ENCODE peak calls at places on chromosomes 13 and 19, in four cellular contexts. One of them, this sample, is unnamed.
A peak's percentile ranks its signal among the peaks of the same experiment; 100 is the strongest.

GRCh38 chr19:9132422-9132821 is 5.7 kb upstream of the OR7G3 start:
- DNase-seq in Panc1: no peak
- DNase-seq in K562: no peak
- DNase-seq in HepG2: no peak
- DNase-seq in this sample: no peak

GRCh38 chr19:40588110-40588854 is 11.6 kb downstream of the SHKBP1 start:
- DNase-seq in Panc1: no peak
- DNase-seq in HepG2: no peak
- DNase-seq in K562: no peak
- DNase-seq in this sample: peak; percentile 46

GRCh38 chr13:75368167-75368566 is 113.8 kb downstream of the TBC1D4 start:
- DNase-seq in Panc1: no peak
- DNase-seq in K562: no peak
- DNase-seq in HepG2: no peak
- DNase-seq in this sample: peak; percentile 38

GRCh38 chr19:20367811-20368294 is 197.7 kb downstream of the ZNF737 start:
- DNase-seq in Panc1: no peak
- DNase-seq in HepG2: no peak
- DNase-seq in K562: no peak
- DNase-seq in this sample: no peak

GRCh38 chr19:56594783-56595547 is at the start of gene ZNF71:
- DNase-seq in Panc1: no peak
- DNase-seq in K562: peak; percentile 11
- DNase-seq in HepG2: peak; percentile 58
- DNase-seq in this sample: no peak

GRCh38 chr19:17624314-17624991 is 63.7 kb downstream of the UNC13A start:
- DNase-seq in Panc1: no peak
- DNase-seq in HepG2: no peak
- DNase-seq in K562: no peak
- DNase-seq in this sample: no peak

GRCh38 chr19:40193587-40193849 is 2.3 kb downstream of the MAP3K10 start:
- DNase-seq in Panc1: no peak
- DNase-seq in HepG2: no peak
- DNase-seq in K562: no peak
- DNase-seq in this sample: no peak

GRCh38 chr13:40983269-40983668 is 35.8 kb downstream of the ELF1 start:
- DNase-seq in HepG2: no peak
- DNase-seq in Panc1: no peak
- DNase-seq in K562: no peak
- DNase-seq in this sample: no peak

GRCh38 chr13:63279136-63279535 is 1863.5 kb upstream of the PCDH20 start:
- DNase-seq in K562: no peak
- DNase-seq in HepG2: no peak
- DNase-seq in Panc1: no peak
- DNase-seq in this sample: no peak

GRCh38 chr19:4199699-4200293 is 17.3 kb downstream of the ANKRD24 start:
- DNase-seq in Panc1: no peak
- DNase-seq in HepG2: peak; percentile 34
- DNase-seq in K562: peak; percentile 37
- DNase-seq in this sample: no peak

GRCh38 chr13:105037064-105037463 is 1498.4 kb downstream of the EFNB2 start:
- DNase-seq in Panc1: no peak
- DNase-seq in K562: no peak
- DNase-seq in HepG2: no peak
- DNase-seq in this sample: no peak

GRCh38 chr19:51916167-51916566 is 11.1 kb upstream of the ZNF613 start:
- DNase-seq in HepG2: no peak
- DNase-seq in K562: no peak
- DNase-seq in Panc1: no peak
- DNase-seq in this sample: no peak

GRCh38 chr13:49216334-49216733 is 3.8 kb upstream of the MLNR start:
- DNase-seq in K562: no peak
- DNase-seq in Panc1: no peak
- DNase-seq in HepG2: no peak
- DNase-seq in this sample: no peak

GRCh38 chr19:1135454-1135853 is 31.7 kb downstream of the GPX4 start:
- DNase-seq in HepG2: no peak
- DNase-seq in K562: no peak
- DNase-seq in Panc1: no peak
- DNase-seq in this sample: no peak

GRCh38 chr19:39409886-39410619 is 2.4 kb upstream of the PLEKHG2 start:
- DNase-seq in K562: peak; percentile 63
- DNase-seq in Panc1: no peak
- DNase-seq in HepG2: peak; percentile 25
- DNase-seq in this sample: peak; percentile 54

GRCh38 chr13:55948175-55948574 is 1192.5 kb upstream of the PRR20A start:
- DNase-seq in Panc1: no peak
- DNase-seq in HepG2: no peak
- DNase-seq in K562: no peak
- DNase-seq in this sample: no peak

GRCh38 chr13:54241719-54242118 is 1213.1 kb downstream of the OLFM4 start:
- DNase-seq in HepG2: no peak
- DNase-seq in K562: no peak
- DNase-seq in Panc1: no peak
- DNase-seq in this sample: no peak

GRCh38 chr19:51564791-51565190 is 6.3 kb upstream of the ZNF175 start:
- DNase-seq in Panc1: no peak
- DNase-seq in HepG2: no peak
- DNase-seq in K562: peak; percentile 57
- DNase-seq in this sample: no peak

GRCh38 chr19:18274776-18275356 is 614 bp upstream of the IQCN start:
- DNase-seq in Panc1: no peak
- DNase-seq in HepG2: peak; percentile 82
- DNase-seq in K562: peak; percentile 87
- DNase-seq in this sample: no peak

GRCh38 chr19:1773173-1773572 is 19.9 kb downstream of the ONECUT3 start:
- DNase-seq in K562: peak; percentile 43
- DNase-seq in Panc1: no peak
- DNase-seq in HepG2: no peak
- DNase-seq in this sample: peak; percentile 83

GRCh38 chr13:44231786-44232516 is 141.7 kb upstream of the SERP2 start:
- DNase-seq in Panc1: no peak
- DNase-seq in K562: no peak
- DNase-seq in HepG2: peak; percentile 46
- DNase-seq in this sample: peak; percentile 97

GRCh38 chr19:47695533-47696262 is 17.5 kb upstream of the EHD2 start:
- DNase-seq in HepG2: no peak
- DNase-seq in K562: no peak
- DNase-seq in Panc1: no peak
- DNase-seq in this sample: no peak

GRCh38 chr19:8641908-8642547 is 11.6 kb downstream of the NFILZ start:
- DNase-seq in HepG2: peak; percentile 71
- DNase-seq in Panc1: no peak
- DNase-seq in K562: peak; percentile 47
- DNase-seq in this sample: peak; percentile 51

GRCh38 chr13:54573186-54573585 is 1544.6 kb downstream of the OLFM4 start:
- DNase-seq in K562: no peak
- DNase-seq in Panc1: no peak
- DNase-seq in HepG2: no peak
- DNase-seq in this sample: no peak

GRCh38 chr19:9009935-9010651 is at the start of gene MUC16:
- DNase-seq in K562: no peak
- DNase-seq in Panc1: no peak
- DNase-seq in HepG2: no peak
- DNase-seq in this sample: no peak

GRCh38 chr19:13781547-13781946 is 7.3 kb downstream of the C19orf53 start:
- DNase-seq in K562: peak; percentile 76
- DNase-seq in HepG2: no peak
- DNase-seq in Panc1: no peak
- DNase-seq in this sample: peak; percentile 54

GRCh38 chr19:13835791-13836723 is 40.8 kb downstream of the ZSWIM4 start:
- DNase-seq in HepG2: no peak
- DNase-seq in Panc1: no peak
- DNase-seq in K562: no peak
- DNase-seq in this sample: no peak

GRCh38 chr13:26707122-26708006 is 53.2 kb downstream of the GPR12 start:
- DNase-seq in HepG2: peak; percentile 50
- DNase-seq in K562: peak; percentile 29
- DNase-seq in Panc1: no peak
- DNase-seq in this sample: peak; percentile 27

GRCh38 chr13:26253787-26254582 is at the start of gene CDK8:
- DNase-seq in Panc1: peak; percentile 22
- DNase-seq in HepG2: peak; percentile 83
- DNase-seq in K562: peak; percentile 90
- DNase-seq in this sample: peak; percentile 83

GRCh38 chr19:29478578-29479565 is 46.9 kb upstream of the VSTM2B start:
- DNase-seq in HepG2: peak; percentile 13
- DNase-seq in Panc1: no peak
- DNase-seq in K562: peak; percentile 56
- DNase-seq in this sample: peak; percentile 3

GRCh38 chr19:16957151-16957662 is 68.4 kb downstream of the F2RL3 start:
- DNase-seq in K562: no peak
- DNase-seq in HepG2: no peak
- DNase-seq in Panc1: no peak
- DNase-seq in this sample: no peak

GRCh38 chr13:26021516-26021915 is 30.3 kb downstream of the SHISA2 start:
- DNase-seq in HepG2: no peak
- DNase-seq in Panc1: no peak
- DNase-seq in K562: no peak
- DNase-seq in this sample: no peak

GRCh38 chr19:47057328-47057727 is 8.9 kb upstream of the TMEM160 start:
- DNase-seq in Panc1: no peak
- DNase-seq in K562: no peak
- DNase-seq in HepG2: no peak
- DNase-seq in this sample: no peak

GRCh38 chr19:7861619-7862412 is 12.4 kb downstream of the PRR36 start:
- DNase-seq in HepG2: no peak
- DNase-seq in K562: no peak
- DNase-seq in Panc1: no peak
- DNase-seq in this sample: no peak

GRCh38 chr19:1027953-1028902 is 1.8 kb downstream of the CNN2 start:
- DNase-seq in K562: peak; percentile 80
- DNase-seq in HepG2: peak; percentile 83
- DNase-seq in Panc1: no peak
- DNase-seq in this sample: peak; percentile 52

GRCh38 chr13:27657724-27658123 is 36.0 kb downstream of the POLR1D start:
- DNase-seq in HepG2: no peak
- DNase-seq in Panc1: no peak
- DNase-seq in K562: no peak
- DNase-seq in this sample: no peak

GRCh38 chr19:55254625-55254977 is 4.2 kb downstream of the PPP6R1 start:
- DNase-seq in Panc1: no peak
- DNase-seq in K562: no peak
- DNase-seq in HepG2: no peak
- DNase-seq in this sample: no peak

GRCh38 chr13:37386276-37386675 is 212.3 kb downstream of the POSTN start:
- DNase-seq in Panc1: no peak
- DNase-seq in K562: no peak
- DNase-seq in HepG2: no peak
- DNase-seq in this sample: no peak

GRCh38 chr19:23787106-23787505 is 28.4 kb upstream of the ZNF681 start:
- DNase-seq in K562: no peak
- DNase-seq in HepG2: no peak
- DNase-seq in Panc1: no peak
- DNase-seq in this sample: no peak

DNA sequence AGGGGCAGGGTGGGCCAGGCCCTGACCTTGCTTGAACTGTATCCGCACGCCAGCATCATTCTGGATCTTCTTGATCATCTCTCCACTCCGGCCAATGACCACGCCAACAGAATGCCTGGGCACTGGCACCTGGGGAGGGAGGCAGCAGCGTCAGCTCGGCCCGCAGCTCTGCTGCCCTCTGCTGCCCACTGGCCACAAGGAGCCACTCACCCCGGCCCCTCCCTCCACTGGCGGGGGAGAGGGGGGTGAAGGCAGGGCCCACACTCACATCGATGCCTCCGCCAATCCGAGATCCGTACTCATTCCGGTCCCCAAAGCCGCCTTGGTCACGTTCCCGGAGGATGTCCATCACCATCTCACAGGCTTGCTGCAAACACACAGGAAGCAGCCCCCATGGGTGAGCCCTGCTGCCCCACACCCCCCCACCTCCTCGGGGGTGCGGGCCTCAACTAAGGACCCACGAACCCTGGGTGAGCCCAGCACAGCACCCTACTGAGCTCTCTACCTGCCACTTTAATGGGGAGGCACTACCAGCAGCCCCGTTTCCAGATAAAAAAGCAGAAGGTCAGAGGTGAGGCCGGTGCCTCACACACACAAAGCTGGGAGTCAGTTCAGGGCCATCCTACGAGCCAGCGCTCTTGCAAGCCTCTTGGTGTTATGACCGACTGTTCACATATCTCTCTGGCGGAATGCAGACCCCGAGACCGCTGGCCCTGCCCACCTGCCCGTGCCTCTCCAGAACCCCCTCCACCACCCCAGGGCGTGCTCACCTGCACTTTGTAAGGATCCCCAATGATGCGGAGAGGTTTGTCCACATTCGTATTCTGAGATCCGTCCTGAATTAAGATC is 6.7 kb downstream of the KHSRP start:
- DNase-seq in Panc1: no peak
- DNase-seq in K562: no peak
- DNase-seq in HepG2: no peak
- DNase-seq in this sample: no peak
- TF ChIP-seq TCF7L2 in Panc1: no peak
- TF ChIP-seq TCF7L2 in K562: no peak
- TF ChIP-seq TCF7L2 in HepG2: no peak
- TF ChIP-seq TCF7L2 in this sample: no peak

GRCh38 chr13:32940601-32941000 is 75.6 kb upstream of the KL start:
- DNase-seq in K562: no peak
- DNase-seq in HepG2: no peak
- DNase-seq in Panc1: no peak
- DNase-seq in this sample: no peak
- TF ChIP-seq TCF7L2 in K562: no peak
- TF ChIP-seq TCF7L2 in HepG2: no peak
- TF ChIP-seq TCF7L2 in Panc1: no peak
- TF ChIP-seq TCF7L2 in this sample: no peak

GRCh38 chr13:99432637-99433542 is 68.4 kb upstream of the TM9SF2 start:
- DNase-seq in Panc1: no peak
- DNase-seq in K562: peak; percentile 39
- DNase-seq in HepG2: peak; percentile 84
- DNase-seq in this sample: peak; percentile 36
- TF ChIP-seq TCF7L2 in Panc1: no peak
- TF ChIP-seq TCF7L2 in K562: no peak
- TF ChIP-seq TCF7L2 in HepG2: no peak
- TF ChIP-seq TCF7L2 in this sample: no peak

DNA sequence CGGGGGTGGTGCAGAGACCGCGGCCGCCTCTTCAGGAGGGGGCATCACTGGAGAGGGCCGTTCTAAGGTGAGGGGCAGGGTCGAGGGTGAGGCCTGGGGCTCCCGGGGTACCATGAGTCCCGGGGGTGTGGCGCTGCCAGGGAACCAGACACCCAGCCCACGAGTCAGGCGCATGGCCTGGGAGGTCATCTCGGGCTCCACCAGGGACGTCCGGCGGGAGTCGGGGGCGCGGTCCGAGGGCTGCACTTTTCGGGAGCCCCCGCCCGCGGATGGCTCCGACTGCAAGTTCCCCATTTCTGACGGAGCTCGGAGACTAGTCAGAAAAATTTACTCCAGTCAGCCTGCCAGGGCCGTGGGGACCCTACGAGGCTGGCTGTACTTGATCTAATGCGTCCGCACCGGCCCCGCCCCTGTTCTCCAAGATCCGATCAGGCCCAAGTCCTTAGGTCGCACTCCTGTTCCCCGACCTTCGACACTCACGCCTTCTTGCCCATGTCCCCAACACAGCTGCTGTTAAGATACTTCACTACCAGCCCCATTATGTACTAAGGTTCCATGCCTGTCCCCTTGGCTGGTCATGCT is 775 bp downstream of the GGN start:
- DNase-seq in HepG2: no peak
- DNase-seq in Panc1: no peak
- DNase-seq in K562: peak; percentile 78
- DNase-seq in this sample: no peak
- TF ChIP-seq TCF7L2 in HepG2: no peak
- TF ChIP-seq TCF7L2 in Panc1: no peak
- TF ChIP-seq TCF7L2 in K562: no peak
- TF ChIP-seq TCF7L2 in this sample: no peak